ENCODE peak calls at places on chromosomes 4 and X, in ten cellular contexts. One of them, this sample, is unnamed.
A peak's percentile ranks its signal among the peaks of the same experiment; 100 is the strongest.

GRCh38 chr4:151644625-151645024 is 116.2 kb downstream of the GATB start:
- DNase-seq in astrocyte: no peak
- DNase-seq in fibroblast of mammary gland: no peak
- DNase-seq in GM23338: peak; percentile 81
- DNase-seq in NB4: peak; percentile 51
- DNase-seq in GM12865: peak; percentile 5
- DNase-seq in heart left ventricle: no peak
- DNase-seq in spleen: no peak
- DNase-seq in epithelial cell of esophagus: peak; percentile 18
- DNase-seq in colonic mucosa: peak; percentile 23
- DNase-seq in this sample: no peak

GRCh38 chrX:13876652-13877051 is 59.8 kb upstream of the GPM6B start:
- DNase-seq in colonic mucosa: no peak
- DNase-seq in GM23338: no peak
- DNase-seq in NB4: no peak
- DNase-seq in GM12865: no peak
- DNase-seq in heart left ventricle: peak; percentile 16
- DNase-seq in epithelial cell of esophagus: peak; percentile 68
- DNase-seq in fibroblast of mammary gland: peak; percentile 93
- DNase-seq in spleen: no peak
- DNase-seq in astrocyte: peak; percentile 68
- DNase-seq in this sample: no peak

GRCh38 chrX:40146471-40147398 is 49.0 kb upstream of the BCOR start:
- DNase-seq in GM12865: peak; percentile 28
- DNase-seq in heart left ventricle: no peak
- DNase-seq in GM23338: peak; percentile 62
- DNase-seq in epithelial cell of esophagus: no peak
- DNase-seq in colonic mucosa: peak; percentile 22
- DNase-seq in spleen: peak; percentile 83
- DNase-seq in astrocyte: peak; percentile 56
- DNase-seq in fibroblast of mammary gland: no peak
- DNase-seq in NB4: peak; percentile 65
- DNase-seq in this sample: no peak

GRCh38 chrX:99914676-99915075 is 495.4 kb downstream of the PCDH19 start:
- DNase-seq in NB4: no peak
- DNase-seq in fibroblast of mammary gland: no peak
- DNase-seq in GM12865: no peak
- DNase-seq in colonic mucosa: no peak
- DNase-seq in heart left ventricle: no peak
- DNase-seq in GM23338: no peak
- DNase-seq in spleen: no peak
- DNase-seq in epithelial cell of esophagus: no peak
- DNase-seq in astrocyte: no peak
- DNase-seq in this sample: no peak

GRCh38 chrX:82676386-82676785 is 831.7 kb upstream of the POU3F4 start:
- DNase-seq in fibroblast of mammary gland: peak; percentile 3
- DNase-seq in colonic mucosa: no peak
- DNase-seq in spleen: no peak
- DNase-seq in epithelial cell of esophagus: peak; percentile 32
- DNase-seq in GM23338: peak; percentile 1
- DNase-seq in GM12865: no peak
- DNase-seq in astrocyte: no peak
- DNase-seq in heart left ventricle: no peak
- DNase-seq in NB4: peak; percentile 17
- DNase-seq in this sample: no peak

GRCh38 chr4:163693211-163693610 is 198.7 kb downstream of the TMA16 start:
- DNase-seq in astrocyte: peak; percentile 76
- DNase-seq in NB4: no peak
- DNase-seq in colonic mucosa: no peak
- DNase-seq in heart left ventricle: no peak
- DNase-seq in GM12865: no peak
- DNase-seq in GM23338: no peak
- DNase-seq in spleen: no peak
- DNase-seq in fibroblast of mammary gland: peak; percentile 71
- DNase-seq in epithelial cell of esophagus: peak; percentile 15
- DNase-seq in this sample: no peak

GRCh38 chr4:113450681-113451080 is 310.9 kb downstream of the CAMK2D start:
- DNase-seq in fibroblast of mammary gland: no peak
- DNase-seq in GM12865: no peak
- DNase-seq in spleen: no peak
- DNase-seq in astrocyte: no peak
- DNase-seq in colonic mucosa: no peak
- DNase-seq in GM23338: no peak
- DNase-seq in heart left ventricle: no peak
- DNase-seq in NB4: no peak
- DNase-seq in epithelial cell of esophagus: no peak
- DNase-seq in this sample: no peak

GRCh38 chr4:158793021-158793420 is 24.2 kb downstream of the FNIP2 start:
- DNase-seq in astrocyte: no peak
- DNase-seq in colonic mucosa: no peak
- DNase-seq in heart left ventricle: no peak
- DNase-seq in fibroblast of mammary gland: no peak
- DNase-seq in spleen: no peak
- DNase-seq in epithelial cell of esophagus: peak; percentile 79
- DNase-seq in GM23338: no peak
- DNase-seq in NB4: no peak
- DNase-seq in GM12865: no peak
- DNase-seq in this sample: no peak

DNA sequence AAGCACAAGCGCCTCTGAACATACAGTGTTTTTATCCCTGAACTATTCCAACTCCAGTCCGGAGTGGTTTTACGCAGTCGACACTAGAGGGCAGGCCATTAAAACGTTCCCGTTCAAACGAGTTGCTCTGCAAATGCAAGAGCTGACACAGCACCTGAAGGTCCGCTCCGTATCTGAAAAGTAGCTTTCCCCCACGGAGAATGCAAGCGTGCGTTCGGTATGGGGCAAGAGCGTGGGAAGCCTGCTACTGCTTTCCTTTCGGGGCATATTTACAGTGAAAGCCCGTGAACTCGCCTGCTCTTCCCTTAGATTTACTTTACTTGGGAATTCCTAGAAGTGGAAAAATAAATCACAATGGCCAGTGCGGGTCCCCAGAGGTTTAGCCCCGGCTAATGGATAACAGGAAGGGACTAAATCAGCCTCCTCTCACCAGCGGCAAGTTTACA is 190.8 kb downstream of the TSPAN5 start:
- DNase-seq in astrocyte: peak; percentile 86
- DNase-seq in NB4: peak; percentile 89
- DNase-seq in fibroblast of mammary gland: peak; percentile 92
- DNase-seq in epithelial cell of esophagus: peak; percentile 92
- DNase-seq in GM23338: peak; percentile 95
- DNase-seq in spleen: peak; percentile 87
- DNase-seq in heart left ventricle: peak; percentile 78
- DNase-seq in GM12865: peak; percentile 88
- DNase-seq in colonic mucosa: peak; percentile 80
- DNase-seq in this sample: peak; percentile 78
- TF ChIP-seq CTCF in astrocyte: peak; percentile 92
- TF ChIP-seq CTCF in NB4: peak; percentile 57
- TF ChIP-seq CTCF in fibroblast of mammary gland: peak; percentile 83
- TF ChIP-seq CTCF in epithelial cell of esophagus: peak; percentile 81
- TF ChIP-seq CTCF in GM23338: peak; percentile 94
- TF ChIP-seq CTCF in spleen: peak; percentile 82
- TF ChIP-seq CTCF in heart left ventricle: peak; percentile 65
- TF ChIP-seq CTCF in GM12865: peak; percentile 76
- TF ChIP-seq CTCF in colonic mucosa: peak; percentile 64
- TF ChIP-seq CTCF in this sample: peak; percentile 86

DNA sequence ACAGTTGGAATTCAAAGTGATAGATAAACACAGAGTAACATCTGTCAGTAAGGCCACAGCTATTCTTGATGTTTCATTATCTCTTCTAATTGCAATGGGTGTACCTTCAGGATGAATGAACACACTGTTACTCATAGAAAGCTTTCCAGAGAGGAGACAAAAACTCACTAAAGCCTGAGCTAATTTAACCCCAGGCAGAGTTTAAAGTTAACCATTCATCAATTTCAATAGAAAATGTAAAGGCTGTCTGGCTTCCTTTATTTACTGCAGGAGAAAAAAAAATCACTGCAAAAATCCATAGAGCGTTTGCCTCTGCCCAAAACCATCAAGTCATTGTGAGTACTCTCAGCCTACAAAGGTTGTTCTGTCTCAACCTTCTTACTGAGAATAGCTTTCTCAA is 376.9 kb downstream of the PPP4R3C start:
- DNase-seq in GM12865: no peak
- DNase-seq in GM23338: no peak
- DNase-seq in heart left ventricle: no peak
- DNase-seq in NB4: no peak
- DNase-seq in astrocyte: no peak
- DNase-seq in fibroblast of mammary gland: no peak
- DNase-seq in colonic mucosa: no peak
- DNase-seq in epithelial cell of esophagus: peak; percentile 0
- DNase-seq in spleen: no peak
- DNase-seq in this sample: no peak
- H3K4me3 ChIP-seq in GM12865: no peak overlapping the region
- H3K4me3 ChIP-seq in GM23338: no peak overlapping the region
- H3K4me3 ChIP-seq in heart left ventricle: no peak overlapping the region
- H3K4me3 ChIP-seq in NB4: no peak overlapping the region
- H3K4me3 ChIP-seq in astrocyte: no peak overlapping the region
- H3K4me3 ChIP-seq in fibroblast of mammary gland: no peak overlapping the region
- H3K4me3 ChIP-seq in colonic mucosa: no peak overlapping the region
- H3K4me3 ChIP-seq in epithelial cell of esophagus: no peak overlapping the region
- H3K4me3 ChIP-seq in spleen: no peak overlapping the region
- H3K4me3 ChIP-seq in this sample: no peak overlapping the region

DNA sequence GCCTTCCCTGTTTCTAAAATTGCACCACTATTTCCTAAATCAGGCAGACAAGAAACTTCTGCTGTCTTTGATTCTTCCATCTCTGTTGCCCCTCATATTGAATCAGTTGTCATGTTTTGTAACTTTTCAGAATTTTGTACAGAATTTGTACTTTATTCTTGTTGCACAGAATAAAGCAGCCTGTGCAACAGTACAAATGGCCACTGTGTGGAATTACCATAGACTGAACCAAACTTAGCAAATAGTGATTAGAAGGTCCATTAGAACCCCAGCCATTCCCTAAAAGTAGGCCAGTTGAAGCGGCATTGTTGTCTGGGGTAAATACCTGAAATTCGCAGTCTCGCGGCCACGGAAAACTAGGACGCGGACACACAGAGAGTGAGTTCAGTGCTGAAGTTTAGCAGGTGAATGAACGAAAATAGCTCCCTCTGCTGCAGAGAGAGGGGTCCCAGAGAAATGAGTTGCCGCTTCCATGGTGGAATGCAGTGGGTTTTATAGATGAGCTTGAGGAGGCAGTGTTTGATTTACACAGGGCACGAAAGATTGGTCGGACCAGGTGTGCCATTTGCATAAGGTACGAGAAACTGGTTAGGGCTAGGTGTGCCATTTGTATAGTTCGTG is 71.8 kb downstream of the C4orf33 start:
- DNase-seq in NB4: no peak
- DNase-seq in GM12865: no peak
- DNase-seq in heart left ventricle: no peak
- DNase-seq in fibroblast of mammary gland: no peak
- DNase-seq in astrocyte: no peak
- DNase-seq in GM23338: peak; percentile 80
- DNase-seq in epithelial cell of esophagus: peak; percentile 1
- DNase-seq in colonic mucosa: no peak
- DNase-seq in spleen: no peak
- DNase-seq in this sample: no peak
- TF ChIP-seq CTCF in NB4: no peak
- TF ChIP-seq CTCF in GM12865: no peak
- TF ChIP-seq CTCF in heart left ventricle: no peak
- TF ChIP-seq CTCF in fibroblast of mammary gland: no peak
- TF ChIP-seq CTCF in astrocyte: no peak
- TF ChIP-seq CTCF in GM23338: peak; percentile 74
- TF ChIP-seq CTCF in epithelial cell of esophagus: no peak
- TF ChIP-seq CTCF in colonic mucosa: no peak
- TF ChIP-seq CTCF in spleen: no peak
- TF ChIP-seq CTCF in this sample: no peak

GRCh38 chrX:132955710-132956109 is 2.7 kb downstream of the HS6ST2 start:
- DNase-seq in GM23338: peak; percentile 2
- DNase-seq in epithelial cell of esophagus: no peak
- DNase-seq in heart left ventricle: no peak
- DNase-seq in fibroblast of mammary gland: no peak
- DNase-seq in colonic mucosa: no peak
- DNase-seq in NB4: no peak
- DNase-seq in GM12865: no peak
- DNase-seq in spleen: no peak
- DNase-seq in astrocyte: no peak
- DNase-seq in this sample: no peak

GRCh38 chrX:132958086-132958703 is at the start of gene HS6ST2:
- DNase-seq in heart left ventricle: no peak
- DNase-seq in fibroblast of mammary gland: no peak
- DNase-seq in spleen: no peak
- DNase-seq in astrocyte: no peak
- DNase-seq in epithelial cell of esophagus: peak; percentile 19
- DNase-seq in colonic mucosa: peak; percentile 34
- DNase-seq in NB4: no peak
- DNase-seq in GM23338: peak; percentile 60
- DNase-seq in GM12865: no peak
- DNase-seq in this sample: no peak

GRCh38 chrX:132954323-132954722 is 4.1 kb downstream of the HS6ST2 start:
- DNase-seq in GM23338: no peak
- DNase-seq in astrocyte: no peak
- DNase-seq in GM12865: no peak
- DNase-seq in colonic mucosa: no peak
- DNase-seq in NB4: no peak
- DNase-seq in fibroblast of mammary gland: no peak
- DNase-seq in spleen: no peak
- DNase-seq in epithelial cell of esophagus: peak; percentile 71
- DNase-seq in heart left ventricle: no peak
- DNase-seq in this sample: no peak

GRCh38 chrX:132956421-132957210 is 1.8 kb downstream of the HS6ST2 start:
- DNase-seq in GM23338: peak; percentile 49
- DNase-seq in colonic mucosa: no peak
- DNase-seq in spleen: peak; percentile 70
- DNase-seq in heart left ventricle: no peak
- DNase-seq in fibroblast of mammary gland: no peak
- DNase-seq in NB4: no peak
- DNase-seq in epithelial cell of esophagus: no peak
- DNase-seq in astrocyte: no peak
- DNase-seq in GM12865: no peak
- DNase-seq in this sample: no peak

DNA sequence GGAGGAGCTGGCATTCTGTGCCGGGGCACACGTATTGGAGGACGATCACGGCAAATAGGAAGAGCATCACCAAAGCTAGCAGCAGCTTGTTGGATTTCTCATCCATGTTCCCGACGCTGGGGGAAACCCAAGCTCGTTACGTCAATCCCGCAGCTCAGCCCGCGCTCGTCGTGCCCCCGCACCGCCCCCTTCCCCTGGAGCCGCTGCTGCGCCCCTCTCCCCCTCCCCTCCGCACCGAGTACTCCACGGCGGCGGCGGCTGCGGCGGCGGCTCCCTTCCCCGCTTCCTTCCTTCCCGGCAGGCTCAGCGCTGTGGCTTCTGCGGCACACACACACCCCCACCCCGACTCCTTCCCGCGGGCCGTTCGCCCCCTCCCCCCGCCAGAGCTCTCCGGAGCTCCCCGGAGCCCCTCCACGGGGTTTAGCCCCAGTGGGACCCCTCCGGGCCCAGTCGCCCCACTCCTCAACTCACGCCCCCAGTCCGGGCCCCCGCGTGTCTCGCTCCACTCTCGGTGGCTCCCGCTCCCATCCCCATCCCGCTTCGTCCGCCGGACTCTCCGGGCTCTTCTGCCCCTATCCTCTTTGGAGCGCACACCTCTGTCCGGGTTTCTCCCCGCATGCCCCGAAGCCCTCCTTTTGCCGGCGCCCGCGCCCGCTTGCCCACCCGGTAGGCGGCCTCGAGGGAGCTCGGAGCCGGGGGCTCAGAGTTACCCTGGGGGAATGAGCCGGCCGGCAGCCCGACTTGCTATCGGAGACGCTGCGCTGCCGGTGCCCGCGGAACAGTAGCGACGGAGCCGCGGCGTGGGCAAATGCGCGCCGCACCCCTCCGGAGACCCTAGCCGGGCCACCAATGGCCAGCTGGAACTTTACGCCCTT is 981 bp downstream of the HS6ST2 start:
- DNase-seq in NB4: no peak
- DNase-seq in epithelial cell of esophagus: peak; percentile 48
- DNase-seq in astrocyte: peak; percentile 10
- DNase-seq in GM23338: peak; percentile 56
- DNase-seq in fibroblast of mammary gland: peak; percentile 9
- DNase-seq in spleen: peak; percentile 66
- DNase-seq in heart left ventricle: no peak
- DNase-seq in GM12865: no peak
- DNase-seq in colonic mucosa: peak; percentile 23
- DNase-seq in this sample: no peak
- H3K4me3 ChIP-seq in NB4: no peak overlapping the region
- H3K4me3 ChIP-seq in epithelial cell of esophagus: peak overlapping the region; percentile 46
- H3K4me3 ChIP-seq in astrocyte: peak overlapping the region; percentile 37
- H3K4me3 ChIP-seq in GM23338: peak overlapping the region; percentile 63
- H3K4me3 ChIP-seq in fibroblast of mammary gland: no peak overlapping the region
- H3K4me3 ChIP-seq in spleen: peak overlapping the region; percentile 29
- H3K4me3 ChIP-seq in heart left ventricle: peak overlapping the region; percentile 54
- H3K4me3 ChIP-seq in GM12865: no peak overlapping the region
- H3K4me3 ChIP-seq in colonic mucosa: peak overlapping the region; percentile 28
- H3K4me3 ChIP-seq in this sample: peak overlapping the region; percentile 50